ENCODE peak calls at places on chromosomes 16 and 17, in ten cellular contexts. B is neuronal stem cell; X is germinal center; C is NCI-H2171; L is substantia nigra; E is stimulated activated CD4-positive, alpha-beta T cell treated with anti-CD3 and anti-CD28 coated beads, Interleukin-1b, Interleukin-23, amount 100 ng/mL, for 24 hours; S is AG09309; K is SW 1271; J is tibial nerve; G is colonic mucosa. Z is an unnamed sample.

GRCh38 chr17:14745122-14745521 is 444.2 kb downstream of the HS3ST3B1 start:
- DNase-seq in B (no peak), X (no peak), C (no peak), L (no peak), E (no peak), S (peak; percentile 67), K (no peak), J (no peak), G (no peak), Z (no peak)

GRCh38 chr16:89549007-89549700 is 11.3 kb upstream of the RPL13 start:
- DNase-seq in B (no peak), X (no peak), C (no peak), L (no peak), E (no peak), S (no peak), K (no peak), J (no peak), G (no peak), Z (no peak)

GRCh38 chr16:19884021-19884485 is 595 bp downstream of the GPRC5B start:
- DNase-seq in B (no peak), X (no peak), C (no peak), L (no peak), E (no peak), S (no peak), K (no peak), J (no peak), G (peak; percentile 26), Z (no peak)

GRCh38 chr17:76266244-76266938 is 1.2 kb downstream of the UBALD2 start:
- DNase-seq in B (no peak), X (no peak), C (no peak), L (no peak), E (no peak), S (no peak), K (no peak), J (no peak), G (peak; percentile 67), Z (no peak)

GRCh38 chr17:30278032-30278431 is 13.7 kb downstream of the BLMH start:
- DNase-seq in B (peak; percentile 18), X (no peak), C (no peak), L (peak; percentile 2), E (no peak), S (no peak), K (no peak), J (peak; percentile 21), G (no peak), Z (peak; percentile 8)

GRCh38 chr16:2598133-2598641 is 60.4 kb downstream of the PDPK1 start:
- DNase-seq in B (no peak), X (no peak), C (no peak), L (no peak), E (no peak), S (no peak), K (no peak), J (no peak), G (no peak), Z (no peak)

GRCh38 chr17:75428775-75429469 is 23.4 kb upstream of the GRB2 start:
- DNase-seq in B (no peak), X (no peak), C (no peak), L (no peak), E (no peak), S (peak; percentile 64), K (no peak), J (no peak), G (no peak), Z (no peak)

GRCh38 chr16:58661199-58661830 is 23.3 kb downstream of the SLC38A7 start:
- DNase-seq in B (peak; percentile 58), X (peak; percentile 35), C (peak; percentile 10), L (peak; percentile 37), E (no peak), S (peak; percentile 62), K (peak; percentile 49), J (peak; percentile 24), G (peak; percentile 49), Z (no peak)

GRCh38 chr17:47338026-47338425 is 14.3 kb downstream of the EFCAB13 start:
- DNase-seq in B (no peak), X (no peak), C (no peak), L (no peak), E (no peak), S (no peak), K (no peak), J (no peak), G (no peak), Z (no peak)

GRCh38 chr16:50323335-50324011 is 45.3 kb downstream of the BRD7 start:
- DNase-seq in B (no peak), X (no peak), C (peak; percentile 24), L (no peak), E (no peak), S (no peak), K (no peak), J (peak; percentile 53), G (no peak), Z (peak; percentile 67)

GRCh38 chr16:16183562-16183961 is 39.7 kb downstream of the ABCC6 start:
- DNase-seq in B (no peak), X (no peak), C (no peak), L (no peak), E (no peak), S (no peak), K (no peak), J (no peak), G (no peak), Z (no peak)

GRCh38 chr17:78117027-78117981 is 11.3 kb downstream of the TMC6 start:
- DNase-seq in B (no peak), X (no peak), C (peak; percentile 38), L (peak; percentile 59), E (no peak), S (no peak), K (no peak), J (no peak), G (no peak), Z (peak; percentile 18)

GRCh38 chr16:14011006-14011405 is 60.1 kb upstream of the MRTFB start:
- DNase-seq in B (no peak), X (no peak), C (no peak), L (no peak), E (no peak), S (no peak), K (no peak), J (no peak), G (no peak), Z (no peak)

GRCh38 chr17:1511756-1512321 is 4.6 kb downstream of the INPP5K start:
- DNase-seq in B (no peak), X (no peak), C (no peak), L (no peak), E (no peak), S (no peak), K (no peak), J (no peak), G (peak; percentile 75), Z (no peak)

GRCh38 chr17:34356194-34356593 is at the start of gene CCL13:
- DNase-seq in B (no peak), X (no peak), C (no peak), L (no peak), E (no peak), S (no peak), K (no peak), J (peak; percentile 15), G (no peak), Z (no peak)

GRCh38 chr16:49528035-49528434 is 154.4 kb downstream of the C16orf78 start:
- DNase-seq in B (no peak), X (no peak), C (no peak), L (no peak), E (no peak), S (no peak), K (no peak), J (peak; percentile 26), G (no peak), Z (no peak)

GRCh38 chr16:58409316-58409973 is 17.2 kb downstream of the GINS3 start:
- DNase-seq in B (no peak), X (no peak), C (no peak), L (no peak), E (no peak), S (no peak), K (no peak), J (peak; percentile 61), G (no peak), Z (no peak)

GRCh38 chr16:85152414-85153030 is 40.2 kb upstream of the CIBAR2 start:
- DNase-seq in B (no peak), X (no peak), C (peak; percentile 38), L (no peak), E (no peak), S (no peak), K (no peak), J (no peak), G (no peak), Z (peak; percentile 40)

GRCh38 chr16:15639061-15639568 is 3.8 kb downstream of the MARF1 start:
- DNase-seq in B (no peak), X (peak; percentile 38), C (no peak), L (no peak), E (peak; percentile 13), S (no peak), K (no peak), J (no peak), G (no peak), Z (no peak)

GRCh38 chr16:56382459-56382858 is 42.9 kb downstream of the AMFR start:
- DNase-seq in B (no peak), X (no peak), C (no peak), L (no peak), E (no peak), S (no peak), K (no peak), J (no peak), G (no peak), Z (no peak)

GRCh38 chr16:84890427-84890826 is 70.6 kb downstream of the CRISPLD2 start:
- DNase-seq in B (no peak), X (no peak), C (no peak), L (no peak), E (no peak), S (no peak), K (no peak), J (no peak), G (no peak), Z (no peak)